ENCODE peak calls at places on chromosomes 7 and 10, in nine cellular contexts. One of them, this sample, is unnamed. For H3K36me3, the result is how much of the 10 kb centered on the place peaks cover.

GRCh38 chr10:117543245-117543998 is 876 bp downstream of the EMX2 start:
- DNase-seq in tibial nerve: no peak
- DNase-seq in thoracic aorta: no peak
- DNase-seq in esophagus muscularis mucosa: no peak
- DNase-seq in body of pancreas: no peak
- DNase-seq in bronchial epithelial cell: no peak
- DNase-seq in adrenal gland: no peak
- DNase-seq in BJ: no peak
- DNase-seq in IMR-90: no peak
- DNase-seq in this sample: peak

GRCh38 chr7:116630932-116631449 is 41.0 kb upstream of the MET start:
- DNase-seq in bronchial epithelial cell: peak
- DNase-seq in adrenal gland: peak
- DNase-seq in thoracic aorta: peak
- DNase-seq in IMR-90: peak
- DNase-seq in body of pancreas: peak
- DNase-seq in tibial nerve: peak
- DNase-seq in esophagus muscularis mucosa: no peak
- DNase-seq in BJ: peak
- DNase-seq in this sample: no peak

GRCh38 chr10:93165367-93165766 is 91.7 kb downstream of the CYP26A1 start:
- DNase-seq in bronchial epithelial cell: no peak
- DNase-seq in tibial nerve: no peak
- DNase-seq in IMR-90: no peak
- DNase-seq in adrenal gland: no peak
- DNase-seq in thoracic aorta: no peak
- DNase-seq in body of pancreas: no peak
- DNase-seq in esophagus muscularis mucosa: no peak
- DNase-seq in BJ: no peak
- DNase-seq in this sample: no peak

GRCh38 chr10:5530846-5531557 is 6.2 kb downstream of the CALML3 start:
- DNase-seq in adrenal gland: no peak
- DNase-seq in body of pancreas: no peak
- DNase-seq in BJ: no peak
- DNase-seq in bronchial epithelial cell: no peak
- DNase-seq in IMR-90: no peak
- DNase-seq in tibial nerve: no peak
- DNase-seq in thoracic aorta: no peak
- DNase-seq in esophagus muscularis mucosa: no peak
- DNase-seq in this sample: no peak

GRCh38 chr10:30182191-30183075 is 123.0 kb upstream of the JCAD start:
- DNase-seq in tibial nerve: no peak
- DNase-seq in BJ: peak
- DNase-seq in thoracic aorta: no peak
- DNase-seq in adrenal gland: no peak
- DNase-seq in body of pancreas: no peak
- DNase-seq in bronchial epithelial cell: peak
- DNase-seq in IMR-90: peak
- DNase-seq in esophagus muscularis mucosa: no peak
- DNase-seq in this sample: no peak

GRCh38 chr10:1465421-1465902 is 271.9 kb downstream of the ADARB2 start:
- DNase-seq in tibial nerve: no peak
- DNase-seq in bronchial epithelial cell: peak
- DNase-seq in esophagus muscularis mucosa: no peak
- DNase-seq in thoracic aorta: no peak
- DNase-seq in BJ: no peak
- DNase-seq in adrenal gland: no peak
- DNase-seq in body of pancreas: no peak
- DNase-seq in IMR-90: no peak
- DNase-seq in this sample: no peak

GRCh38 chr10:102720775-102721301 is 6.4 kb downstream of the SFXN2 start:
- DNase-seq in body of pancreas: no peak
- DNase-seq in IMR-90: no peak
- DNase-seq in adrenal gland: no peak
- DNase-seq in tibial nerve: no peak
- DNase-seq in bronchial epithelial cell: no peak
- DNase-seq in esophagus muscularis mucosa: no peak
- DNase-seq in thoracic aorta: no peak
- DNase-seq in BJ: no peak
- DNase-seq in this sample: no peak

GRCh38 chr7:139696547-139696946 is 81.3 kb downstream of the HIPK2 start:
- DNase-seq in esophagus muscularis mucosa: no peak
- DNase-seq in body of pancreas: no peak
- DNase-seq in IMR-90: no peak
- DNase-seq in bronchial epithelial cell: no peak
- DNase-seq in BJ: no peak
- DNase-seq in tibial nerve: no peak
- DNase-seq in thoracic aorta: no peak
- DNase-seq in adrenal gland: no peak
- DNase-seq in this sample: no peak

GRCh38 chr7:17298102-17298839 is at the start of gene AHR:
- DNase-seq in adrenal gland: peak
- DNase-seq in tibial nerve: peak
- DNase-seq in bronchial epithelial cell: peak
- DNase-seq in esophagus muscularis mucosa: peak
- DNase-seq in thoracic aorta: peak
- DNase-seq in BJ: peak
- DNase-seq in IMR-90: peak
- DNase-seq in body of pancreas: peak
- DNase-seq in this sample: peak

GRCh38 chr7:114085592-114086490 is 167.0 kb upstream of the PPP1R3A start:
- DNase-seq in adrenal gland: peak
- DNase-seq in BJ: no peak
- DNase-seq in esophagus muscularis mucosa: peak
- DNase-seq in body of pancreas: peak
- DNase-seq in IMR-90: peak
- DNase-seq in thoracic aorta: peak
- DNase-seq in bronchial epithelial cell: peak
- DNase-seq in tibial nerve: peak
- DNase-seq in this sample: peak

GRCh38 chr7:95297041-95297440 is 27.3 kb downstream of the PON1 start:
- DNase-seq in IMR-90: no peak
- DNase-seq in bronchial epithelial cell: no peak
- DNase-seq in body of pancreas: no peak
- DNase-seq in esophagus muscularis mucosa: no peak
- DNase-seq in adrenal gland: no peak
- DNase-seq in BJ: no peak
- DNase-seq in tibial nerve: no peak
- DNase-seq in thoracic aorta: no peak
- DNase-seq in this sample: no peak

GRCh38 chr7:142445019-142445686 is 187.3 kb upstream of the PRSS58 start:
- DNase-seq in BJ: no peak
- DNase-seq in adrenal gland: no peak
- DNase-seq in bronchial epithelial cell: no peak
- DNase-seq in body of pancreas: no peak
- DNase-seq in IMR-90: no peak
- DNase-seq in thoracic aorta: no peak
- DNase-seq in esophagus muscularis mucosa: no peak
- DNase-seq in tibial nerve: no peak
- DNase-seq in this sample: peak

GRCh38 chr7:145784809-145785780 is 331.5 kb upstream of the CNTNAP2 start:
- DNase-seq in esophagus muscularis mucosa: no peak
- DNase-seq in adrenal gland: no peak
- DNase-seq in body of pancreas: no peak
- DNase-seq in thoracic aorta: no peak
- DNase-seq in tibial nerve: no peak
- DNase-seq in IMR-90: no peak
- DNase-seq in BJ: no peak
- DNase-seq in bronchial epithelial cell: no peak
- DNase-seq in this sample: no peak

GRCh38 chr10:129332476-129332875 is 134.6 kb upstream of the MGMT start:
- DNase-seq in tibial nerve: no peak
- DNase-seq in esophagus muscularis mucosa: peak
- DNase-seq in adrenal gland: no peak
- DNase-seq in bronchial epithelial cell: no peak
- DNase-seq in body of pancreas: no peak
- DNase-seq in IMR-90: peak
- DNase-seq in BJ: no peak
- DNase-seq in thoracic aorta: no peak
- DNase-seq in this sample: peak

GRCh38 chr10:62850646-62851045 is 34.5 kb upstream of the EGR2 start:
- DNase-seq in adrenal gland: no peak
- DNase-seq in IMR-90: no peak
- DNase-seq in bronchial epithelial cell: no peak
- DNase-seq in thoracic aorta: no peak
- DNase-seq in esophagus muscularis mucosa: no peak
- DNase-seq in BJ: no peak
- DNase-seq in tibial nerve: no peak
- DNase-seq in body of pancreas: no peak
- DNase-seq in this sample: no peak

GRCh38 chr7:18356195-18356645 is 139.3 kb upstream of the HDAC9 start:
- DNase-seq in esophagus muscularis mucosa: no peak
- DNase-seq in bronchial epithelial cell: peak
- DNase-seq in adrenal gland: no peak
- DNase-seq in IMR-90: peak
- DNase-seq in body of pancreas: no peak
- DNase-seq in thoracic aorta: no peak
- DNase-seq in BJ: peak
- DNase-seq in tibial nerve: no peak
- DNase-seq in this sample: no peak

GRCh38 chr10:96271017-96271815 is at the start of gene BLNK:
- DNase-seq in tibial nerve: peak
- DNase-seq in IMR-90: peak
- DNase-seq in adrenal gland: peak
- DNase-seq in body of pancreas: peak
- DNase-seq in bronchial epithelial cell: peak
- DNase-seq in thoracic aorta: peak
- DNase-seq in BJ: no peak
- DNase-seq in esophagus muscularis mucosa: no peak
- DNase-seq in this sample: no peak

DNA sequence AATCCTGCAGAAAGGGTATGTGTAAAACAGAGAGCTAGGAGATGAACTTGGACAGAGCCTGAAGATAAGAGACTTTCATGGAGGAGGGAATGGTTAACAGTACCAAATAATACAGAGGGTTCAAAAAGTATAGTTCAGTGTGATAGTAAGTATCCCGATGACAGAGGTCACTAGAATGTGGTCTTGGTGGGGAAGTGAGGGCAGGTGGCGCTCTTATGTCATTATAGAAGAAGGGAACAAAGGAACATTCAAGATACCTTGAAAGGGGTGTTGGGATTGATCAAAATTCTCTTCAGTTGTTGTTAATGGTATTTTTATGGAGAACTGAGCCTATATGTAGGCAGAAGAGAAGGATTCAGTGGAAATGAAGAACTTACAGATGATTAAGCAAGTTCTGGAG is 312.5 kb downstream of the SUGCT start:
- DNase-seq in thoracic aorta: no peak
- DNase-seq in esophagus muscularis mucosa: no peak
- DNase-seq in adrenal gland: no peak
- DNase-seq in BJ: no peak
- DNase-seq in tibial nerve: no peak
- DNase-seq in bronchial epithelial cell: no peak
- DNase-seq in body of pancreas: no peak
- DNase-seq in IMR-90: no peak
- DNase-seq in this sample: peak
- TF ChIP-seq CTCF in thoracic aorta: no peak
- TF ChIP-seq CTCF in esophagus muscularis mucosa: no peak
- TF ChIP-seq CTCF in adrenal gland: no peak
- TF ChIP-seq CTCF in BJ: no peak
- TF ChIP-seq CTCF in tibial nerve: no peak
- TF ChIP-seq CTCF in bronchial epithelial cell: no peak
- TF ChIP-seq CTCF in body of pancreas: no peak
- TF ChIP-seq CTCF in IMR-90: no peak
- TF ChIP-seq CTCF in this sample: peak

GRCh38 chr10:94303929-94304328 is 58.8 kb downstream of the NOC3L start:
- DNase-seq in thoracic aorta: no peak
- DNase-seq in IMR-90: no peak
- DNase-seq in esophagus muscularis mucosa: no peak
- DNase-seq in adrenal gland: no peak
- DNase-seq in BJ: no peak
- DNase-seq in bronchial epithelial cell: no peak
- DNase-seq in body of pancreas: no peak
- DNase-seq in tibial nerve: no peak
- DNase-seq in this sample: no peak
- H3K36me3 ChIP-seq in thoracic aorta: under half
- H3K36me3 ChIP-seq in IMR-90: under half
- H3K36me3 ChIP-seq in esophagus muscularis mucosa: under half
- H3K36me3 ChIP-seq in adrenal gland: under half
- H3K36me3 ChIP-seq in BJ: under half
- H3K36me3 ChIP-seq in bronchial epithelial cell: under half
- H3K36me3 ChIP-seq in body of pancreas: under half
- H3K36me3 ChIP-seq in tibial nerve: under half
- H3K36me3 ChIP-seq in this sample: under half

GRCh38 chr7:70720191-70720873 is 411.6 kb upstream of the GALNT17 start:
- DNase-seq in tibial nerve: no peak
- DNase-seq in IMR-90: no peak
- DNase-seq in thoracic aorta: no peak
- DNase-seq in adrenal gland: no peak
- DNase-seq in bronchial epithelial cell: no peak
- DNase-seq in body of pancreas: no peak
- DNase-seq in esophagus muscularis mucosa: no peak
- DNase-seq in BJ: no peak
- DNase-seq in this sample: no peak
- TF ChIP-seq CTCF in tibial nerve: no peak
- TF ChIP-seq CTCF in IMR-90: no peak
- TF ChIP-seq CTCF in thoracic aorta: no peak
- TF ChIP-seq CTCF in adrenal gland: no peak
- TF ChIP-seq CTCF in bronchial epithelial cell: no peak
- TF ChIP-seq CTCF in body of pancreas: no peak
- TF ChIP-seq CTCF in esophagus muscularis mucosa: no peak
- TF ChIP-seq CTCF in BJ: no peak
- TF ChIP-seq CTCF in this sample: no peak

GRCh38 chr7:43792471-43792870 is 34.0 kb downstream of the BLVRA start:
- DNase-seq in tibial nerve: no peak
- DNase-seq in adrenal gland: no peak
- DNase-seq in bronchial epithelial cell: no peak
- DNase-seq in BJ: no peak
- DNase-seq in IMR-90: no peak
- DNase-seq in thoracic aorta: no peak
- DNase-seq in body of pancreas: no peak
- DNase-seq in esophagus muscularis mucosa: no peak
- DNase-seq in this sample: no peak
- H3K36me3 ChIP-seq in tibial nerve: under half
- H3K36me3 ChIP-seq in adrenal gland: under half
- H3K36me3 ChIP-seq in bronchial epithelial cell: under half
- H3K36me3 ChIP-seq in BJ: under half
- H3K36me3 ChIP-seq in IMR-90: under half
- H3K36me3 ChIP-seq in thoracic aorta: under half
- H3K36me3 ChIP-seq in body of pancreas: under half
- H3K36me3 ChIP-seq in esophagus muscularis mucosa: half or more
- H3K36me3 ChIP-seq in this sample: under half

GRCh38 chr7:127619681-127620405 is 1.9 kb upstream of the PAX4 start:
- DNase-seq in tibial nerve: no peak
- DNase-seq in adrenal gland: no peak
- DNase-seq in esophagus muscularis mucosa: no peak
- DNase-seq in IMR-90: no peak
- DNase-seq in body of pancreas: no peak
- DNase-seq in thoracic aorta: no peak
- DNase-seq in BJ: no peak
- DNase-seq in bronchial epithelial cell: no peak
- DNase-seq in this sample: peak
- TF ChIP-seq CTCF in tibial nerve: no peak
- TF ChIP-seq CTCF in adrenal gland: no peak
- TF ChIP-seq CTCF in esophagus muscularis mucosa: no peak
- TF ChIP-seq CTCF in IMR-90: no peak
- TF ChIP-seq CTCF in body of pancreas: no peak
- TF ChIP-seq CTCF in thoracic aorta: no peak
- TF ChIP-seq CTCF in BJ: no peak
- TF ChIP-seq CTCF in bronchial epithelial cell: no peak
- TF ChIP-seq CTCF in this sample: no peak

This sample was measured in WERI-Rb-1.